ENCODE peak calls at places on chromosomes 3 and 15, in five cellular contexts. One of them, this sample, is unnamed.

GRCh38 chr3:161969867-161970266 is 473.3 kb downstream of the OTOL1 start:
- DNase-seq in GM12865: no peak
- DNase-seq in stomach: no peak
- DNase-seq in esophagus squamous epithelium: no peak
- DNase-seq in lower lobe of right lung: no peak
- DNase-seq in this sample: no peak

GRCh38 chr15:38129531-38130199 is 123.0 kb upstream of the SPRED1 start:
- DNase-seq in GM12865: peak; percentile 49
- DNase-seq in stomach: peak; percentile 43
- DNase-seq in esophagus squamous epithelium: peak; percentile 18
- DNase-seq in lower lobe of right lung: peak; percentile 67
- DNase-seq in this sample: no peak

GRCh38 chr15:40428183-40428582 is 12.6 kb upstream of the BAHD1 start:
- DNase-seq in GM12865: no peak
- DNase-seq in stomach: no peak
- DNase-seq in esophagus squamous epithelium: no peak
- DNase-seq in lower lobe of right lung: peak; percentile 54
- DNase-seq in this sample: no peak

GRCh38 chr3:138348107-138348949 is at the start of gene MRAS:
- DNase-seq in GM12865: no peak
- DNase-seq in stomach: peak; percentile 79
- DNase-seq in esophagus squamous epithelium: no peak
- DNase-seq in lower lobe of right lung: peak; percentile 87
- DNase-seq in this sample: peak; percentile 78

GRCh38 chr3:141371882-141372281 is 3.6 kb downstream of the ZBTB38 start:
- DNase-seq in GM12865: peak; percentile 78
- DNase-seq in stomach: no peak
- DNase-seq in esophagus squamous epithelium: no peak
- DNase-seq in lower lobe of right lung: no peak
- DNase-seq in this sample: no peak

GRCh38 chr15:71545223-71545760 is 265.1 kb upstream of the NR2E3 start:
- DNase-seq in GM12865: no peak
- DNase-seq in stomach: no peak
- DNase-seq in esophagus squamous epithelium: no peak
- DNase-seq in lower lobe of right lung: no peak
- DNase-seq in this sample: no peak

GRCh38 chr3:18124501-18124900 is 300.6 kb downstream of the SATB1 start:
- DNase-seq in GM12865: no peak
- DNase-seq in stomach: no peak
- DNase-seq in esophagus squamous epithelium: no peak
- DNase-seq in lower lobe of right lung: no peak
- DNase-seq in this sample: no peak

GRCh38 chr3:107855710-107856109 is 235.1 kb downstream of the CD47 start:
- DNase-seq in GM12865: peak; percentile 44
- DNase-seq in stomach: no peak
- DNase-seq in esophagus squamous epithelium: no peak
- DNase-seq in lower lobe of right lung: no peak
- DNase-seq in this sample: peak; percentile 37

GRCh38 chr3:16205156-16205870 is 30.8 kb downstream of the GALNT15 start:
- DNase-seq in GM12865: no peak
- DNase-seq in stomach: no peak
- DNase-seq in esophagus squamous epithelium: no peak
- DNase-seq in lower lobe of right lung: no peak
- DNase-seq in this sample: no peak

DNA sequence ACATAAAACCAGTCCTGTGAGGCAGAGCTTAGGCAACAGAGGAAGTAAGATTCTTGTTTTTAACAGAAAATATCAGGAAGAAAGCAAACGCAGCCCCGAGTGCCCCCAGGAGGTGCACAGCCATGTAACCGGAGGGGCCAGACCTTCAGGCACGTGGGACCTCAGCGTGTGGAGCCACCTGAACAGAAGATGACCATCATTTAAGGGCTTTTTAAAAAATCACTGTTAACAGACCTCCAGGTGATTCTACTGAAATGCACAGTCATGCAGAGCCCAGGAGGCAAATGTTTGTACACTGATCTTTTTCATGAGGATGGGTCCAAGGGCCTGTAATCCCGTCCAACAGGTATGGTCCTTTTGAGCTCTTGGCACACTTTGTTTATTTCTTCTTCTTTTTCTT is 38.8 kb downstream of the SPG21 start:
- DNase-seq in GM12865: peak; percentile 31
- DNase-seq in stomach: no peak
- DNase-seq in esophagus squamous epithelium: no peak
- DNase-seq in lower lobe of right lung: no peak
- DNase-seq in this sample: no peak
- TF ChIP-seq CTCF in GM12865: no peak
- TF ChIP-seq CTCF in stomach: no peak
- TF ChIP-seq CTCF in esophagus squamous epithelium: no peak
- TF ChIP-seq CTCF in lower lobe of right lung: no peak
- TF ChIP-seq CTCF in this sample: no peak

GRCh38 chr3:105367406-105368213 is 901 bp downstream of the ALCAM start:
- DNase-seq in GM12865: peak; percentile 95
- DNase-seq in stomach: peak; percentile 77
- DNase-seq in esophagus squamous epithelium: peak; percentile 16
- DNase-seq in lower lobe of right lung: peak; percentile 88
- DNase-seq in this sample: peak; percentile 48

GRCh38 chr3:105367063-105367405 is 325 bp downstream of the ALCAM start:
- DNase-seq in GM12865: peak; percentile 61
- DNase-seq in stomach: peak; percentile 40
- DNase-seq in esophagus squamous epithelium: no peak
- DNase-seq in lower lobe of right lung: peak; percentile 65
- DNase-seq in this sample: peak; percentile 35

GRCh38 chr3:105365536-105366301 is 990 bp upstream of the ALCAM start:
- DNase-seq in GM12865: peak; percentile 31
- DNase-seq in stomach: peak; percentile 24
- DNase-seq in esophagus squamous epithelium: no peak
- DNase-seq in lower lobe of right lung: no peak
- DNase-seq in this sample: peak; percentile 28

GRCh38 chr3:105365171-105365535 is 1.6 kb upstream of the ALCAM start:
- DNase-seq in GM12865: no peak
- DNase-seq in stomach: no peak
- DNase-seq in esophagus squamous epithelium: no peak
- DNase-seq in lower lobe of right lung: no peak
- DNase-seq in this sample: no peak

DNA sequence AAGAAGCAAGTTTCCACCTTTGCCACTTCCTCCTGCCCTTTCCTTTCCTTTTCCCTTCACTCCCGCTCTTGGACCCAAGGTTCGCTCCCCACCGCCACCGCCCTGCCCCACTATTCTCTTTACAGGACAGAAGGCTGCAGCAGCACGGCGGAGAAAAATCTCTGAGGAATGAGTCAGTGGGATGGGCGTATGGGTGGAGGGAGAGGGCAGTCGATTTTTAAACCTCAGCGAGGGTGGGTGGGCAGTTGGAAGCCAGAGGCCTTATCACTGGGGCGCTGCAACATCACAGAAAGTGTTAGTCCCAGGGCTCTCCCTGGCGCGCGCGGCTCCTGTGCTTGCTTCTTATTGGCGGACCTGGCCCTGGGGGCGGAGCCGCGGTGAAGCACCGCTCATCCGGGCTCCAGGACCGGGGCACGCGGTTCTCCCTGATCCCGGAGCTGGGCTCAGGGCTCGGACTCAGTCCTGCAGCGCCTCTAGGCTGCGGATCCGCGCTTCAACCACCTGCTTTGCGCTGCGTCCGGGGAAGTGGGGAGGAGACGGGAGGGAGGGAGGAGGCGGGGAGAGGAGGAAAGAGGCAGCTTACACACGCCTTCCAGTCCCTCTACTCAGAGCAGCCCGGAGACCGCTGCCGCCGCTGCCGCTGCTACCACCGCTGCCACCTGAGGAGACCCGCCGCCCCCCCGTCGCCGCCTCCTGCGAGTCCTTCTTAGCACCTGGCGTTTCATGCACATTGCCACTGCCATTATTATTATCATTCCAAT is at the start of gene ALCAM:
- DNase-seq in GM12865: peak; percentile 98
- DNase-seq in stomach: peak; percentile 96
- DNase-seq in esophagus squamous epithelium: peak; percentile 45
- DNase-seq in lower lobe of right lung: peak; percentile 98
- DNase-seq in this sample: peak; percentile 98
- TF ChIP-seq CTCF in GM12865: peak; percentile 66
- TF ChIP-seq CTCF in stomach: peak; percentile 90
- TF ChIP-seq CTCF in esophagus squamous epithelium: peak; percentile 9
- TF ChIP-seq CTCF in lower lobe of right lung: peak; percentile 52
- TF ChIP-seq CTCF in this sample: peak; percentile 60

GRCh38 chr3:100710355-100711198 is 1.3 kb downstream of the TFG start:
- DNase-seq in GM12865: peak; percentile 87
- DNase-seq in stomach: peak; percentile 32
- DNase-seq in esophagus squamous epithelium: no peak
- DNase-seq in lower lobe of right lung: no peak
- DNase-seq in this sample: peak; percentile 33
- TF ChIP-seq CTCF in GM12865: peak; percentile 44
- TF ChIP-seq CTCF in stomach: no peak
- TF ChIP-seq CTCF in esophagus squamous epithelium: no peak
- TF ChIP-seq CTCF in lower lobe of right lung: peak; percentile 21
- TF ChIP-seq CTCF in this sample: peak; percentile 42

DNA sequence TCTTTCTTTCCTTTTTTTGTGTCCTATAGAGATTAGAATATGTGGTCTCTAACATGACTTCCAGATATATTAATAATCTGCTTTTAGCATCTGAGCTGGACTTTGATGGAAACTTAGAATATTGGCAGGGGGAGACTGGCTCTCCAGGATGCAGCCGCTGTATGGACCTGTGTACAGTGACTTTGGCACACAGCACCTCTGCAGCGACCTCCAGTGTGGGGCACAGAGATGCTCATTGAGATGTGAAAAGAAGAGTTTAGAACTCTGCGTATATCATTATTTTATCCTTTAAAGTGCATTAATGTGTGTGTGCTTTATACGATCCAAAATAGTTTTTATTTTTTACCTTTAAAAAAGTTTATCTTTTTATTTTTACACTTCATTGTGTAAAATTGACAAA is 18.3 kb downstream of the CFAP161 start:
- DNase-seq in GM12865: no peak
- DNase-seq in stomach: no peak
- DNase-seq in esophagus squamous epithelium: no peak
- DNase-seq in lower lobe of right lung: no peak
- DNase-seq in this sample: no peak
- TF ChIP-seq CTCF in GM12865: no peak
- TF ChIP-seq CTCF in stomach: no peak
- TF ChIP-seq CTCF in esophagus squamous epithelium: no peak
- TF ChIP-seq CTCF in lower lobe of right lung: no peak
- TF ChIP-seq CTCF in this sample: peak; percentile 27

GRCh38 chr3:54433846-54434245 is 311.5 kb downstream of the CACNA2D3 start:
- DNase-seq in GM12865: peak; percentile 3
- DNase-seq in stomach: no peak
- DNase-seq in esophagus squamous epithelium: no peak
- DNase-seq in lower lobe of right lung: no peak
- DNase-seq in this sample: peak; percentile 88

GRCh38 chr3:54432975-54433374 is 310.6 kb downstream of the CACNA2D3 start:
- DNase-seq in GM12865: no peak
- DNase-seq in stomach: no peak
- DNase-seq in esophagus squamous epithelium: no peak
- DNase-seq in lower lobe of right lung: no peak
- DNase-seq in this sample: no peak

DNA sequence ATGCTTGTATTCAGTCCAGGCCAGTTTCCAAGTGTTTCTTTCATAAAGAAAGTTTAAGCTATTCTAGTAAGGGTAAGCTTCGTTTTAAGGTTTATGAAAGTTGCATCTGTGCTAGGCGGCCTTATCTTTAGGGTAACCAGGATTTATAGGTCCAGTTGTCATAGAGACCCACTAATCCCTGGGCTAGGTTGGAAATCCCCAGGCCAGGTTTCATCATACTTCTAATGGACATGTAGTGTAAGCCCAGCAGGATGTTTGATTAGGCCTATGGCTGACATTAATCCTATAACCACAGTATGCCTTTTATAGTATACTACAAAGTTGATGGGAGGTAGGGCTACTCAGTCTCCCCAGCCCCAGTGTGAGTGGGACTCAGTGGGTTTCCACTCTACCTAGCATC is 312.4 kb downstream of the CACNA2D3 start:
- DNase-seq in GM12865: no peak
- DNase-seq in stomach: no peak
- DNase-seq in esophagus squamous epithelium: no peak
- DNase-seq in lower lobe of right lung: no peak
- DNase-seq in this sample: no peak
- TF ChIP-seq CTCF in GM12865: no peak
- TF ChIP-seq CTCF in stomach: no peak
- TF ChIP-seq CTCF in esophagus squamous epithelium: no peak
- TF ChIP-seq CTCF in lower lobe of right lung: no peak
- TF ChIP-seq CTCF in this sample: no peak

GRCh38 chr3:123314409-123315270 is 112.9 kb downstream of the SEC22A start:
- DNase-seq in GM12865: no peak
- DNase-seq in stomach: no peak
- DNase-seq in esophagus squamous epithelium: no peak
- DNase-seq in lower lobe of right lung: no peak
- DNase-seq in this sample: peak; percentile 99
- TF ChIP-seq CTCF in GM12865: no peak
- TF ChIP-seq CTCF in stomach: no peak
- TF ChIP-seq CTCF in esophagus squamous epithelium: no peak
- TF ChIP-seq CTCF in lower lobe of right lung: no peak
- TF ChIP-seq CTCF in this sample: peak; percentile 62